ENCODE peak calls at places on chromosomes 11 and 22, in six cellular contexts. One of them, this sample, is unnamed.

GRCh38 chr22:46707827-46708570 is 30.1 kb downstream of the CERK start:
- DNase-seq in H1: no peak
- DNase-seq in GM12878: no peak
- DNase-seq in K562: no peak
- DNase-seq in HepG2: no peak
- DNase-seq in SK-N-SH: no peak
- DNase-seq in this sample: no peak

GRCh38 chr11:5932671-5933070 is 9.4 kb upstream of the OR56A3 start:
- DNase-seq in H1: no peak
- DNase-seq in GM12878: no peak
- DNase-seq in K562: no peak
- DNase-seq in HepG2: no peak
- DNase-seq in SK-N-SH: no peak
- DNase-seq in this sample: no peak

GRCh38 chr11:76073716-76074115 is 132.6 kb downstream of the WNT11 start:
- DNase-seq in H1: no peak
- DNase-seq in GM12878: no peak
- DNase-seq in K562: no peak
- DNase-seq in HepG2: no peak
- DNase-seq in SK-N-SH: peak; percentile 16
- DNase-seq in this sample: no peak

GRCh38 chr11:126102436-126102894 is 39.8 kb upstream of the CDON start:
- DNase-seq in H1: no peak
- DNase-seq in GM12878: peak; percentile 16
- DNase-seq in K562: peak; percentile 35
- DNase-seq in HepG2: peak; percentile 25
- DNase-seq in SK-N-SH: peak; percentile 68
- DNase-seq in this sample: no peak

GRCh38 chr11:15889972-15890371 is 466.4 kb downstream of the SOX6 start:
- DNase-seq in H1: no peak
- DNase-seq in GM12878: no peak
- DNase-seq in K562: no peak
- DNase-seq in HepG2: no peak
- DNase-seq in SK-N-SH: no peak
- DNase-seq in this sample: no peak

GRCh38 chr11:101885631-101886030 is 29.2 kb upstream of the CEP126 start:
- DNase-seq in H1: no peak
- DNase-seq in GM12878: no peak
- DNase-seq in K562: no peak
- DNase-seq in HepG2: no peak
- DNase-seq in SK-N-SH: no peak
- DNase-seq in this sample: no peak

GRCh38 chr11:17432041-17432440 is 43.6 kb upstream of the KCNJ11 start:
- DNase-seq in H1: no peak
- DNase-seq in GM12878: no peak
- DNase-seq in K562: no peak
- DNase-seq in HepG2: no peak
- DNase-seq in SK-N-SH: no peak
- DNase-seq in this sample: no peak

GRCh38 chr11:45655347-45655756 is 10.1 kb downstream of the CHST1 start:
- DNase-seq in H1: peak; percentile 98
- DNase-seq in GM12878: no peak
- DNase-seq in K562: peak; percentile 82
- DNase-seq in HepG2: peak; percentile 44
- DNase-seq in SK-N-SH: peak; percentile 93
- DNase-seq in this sample: peak; percentile 16

GRCh38 chr11:122709042-122709760 is 53.7 kb downstream of the UBASH3B start:
- DNase-seq in H1: no peak
- DNase-seq in GM12878: no peak
- DNase-seq in K562: no peak
- DNase-seq in HepG2: no peak
- DNase-seq in SK-N-SH: no peak
- DNase-seq in this sample: no peak

GRCh38 chr22:49670610-49671330 is 156.9 kb downstream of the BRD1 start:
- DNase-seq in H1: peak; percentile 70
- DNase-seq in GM12878: no peak
- DNase-seq in K562: no peak
- DNase-seq in HepG2: no peak
- DNase-seq in SK-N-SH: peak; percentile 63
- DNase-seq in this sample: no peak

GRCh38 chr11:86442827-86443226 is 68.1 kb downstream of the CCDC81 start:
- DNase-seq in H1: no peak
- DNase-seq in GM12878: no peak
- DNase-seq in K562: no peak
- DNase-seq in HepG2: no peak
- DNase-seq in SK-N-SH: no peak
- DNase-seq in this sample: no peak

GRCh38 chr11:2573240-2574042 is 126.4 kb downstream of the KCNQ1OT1 start:
- DNase-seq in H1: no peak
- DNase-seq in GM12878: no peak
- DNase-seq in K562: no peak
- DNase-seq in HepG2: no peak
- DNase-seq in SK-N-SH: no peak
- DNase-seq in this sample: no peak

GRCh38 chr22:49402169-49402568 is 425.5 kb downstream of the BRD1 start:
- DNase-seq in H1: peak; percentile 6
- DNase-seq in GM12878: no peak
- DNase-seq in K562: no peak
- DNase-seq in HepG2: no peak
- DNase-seq in SK-N-SH: no peak
- DNase-seq in this sample: no peak

GRCh38 chr22:38016182-38017078 is 32.1 kb upstream of the SOX10 start:
- DNase-seq in H1: peak; percentile 65
- DNase-seq in GM12878: no peak
- DNase-seq in K562: no peak
- DNase-seq in HepG2: no peak
- DNase-seq in SK-N-SH: no peak
- DNase-seq in this sample: no peak

GRCh38 chr22:50673231-50674126 is 856 bp downstream of the SHANK3 start:
- DNase-seq in H1: peak; percentile 65
- DNase-seq in GM12878: no peak
- DNase-seq in K562: peak; percentile 24
- DNase-seq in HepG2: no peak
- DNase-seq in SK-N-SH: peak; percentile 62
- DNase-seq in this sample: no peak

GRCh38 chr11:72579816-72580647 is 94.2 kb downstream of the PDE2A start:
- DNase-seq in H1: no peak
- DNase-seq in GM12878: no peak
- DNase-seq in K562: no peak
- DNase-seq in HepG2: no peak
- DNase-seq in SK-N-SH: no peak
- DNase-seq in this sample: no peak

GRCh38 chr11:10139656-10140055 is 154.4 kb downstream of the SBF2 start:
- DNase-seq in H1: no peak
- DNase-seq in GM12878: no peak
- DNase-seq in K562: no peak
- DNase-seq in HepG2: no peak
- DNase-seq in SK-N-SH: no peak
- DNase-seq in this sample: no peak

GRCh38 chr11:100576044-100577021 is 110.8 kb upstream of the ARHGAP42 start:
- DNase-seq in H1: no peak
- DNase-seq in GM12878: peak; percentile 9
- DNase-seq in K562: peak; percentile 38
- DNase-seq in HepG2: peak; percentile 41
- DNase-seq in SK-N-SH: peak; percentile 16
- DNase-seq in this sample: peak; percentile 8

GRCh38 chr11:74019860-74020259 is 11.0 kb upstream of the UCP3 start:
- DNase-seq in H1: no peak
- DNase-seq in GM12878: peak; percentile 20
- DNase-seq in K562: no peak
- DNase-seq in HepG2: no peak
- DNase-seq in SK-N-SH: no peak
- DNase-seq in this sample: no peak

GRCh38 chr11:1829039-1829820 is 5.6 kb upstream of the SYT8 start:
- DNase-seq in H1: no peak
- DNase-seq in GM12878: no peak
- DNase-seq in K562: no peak
- DNase-seq in HepG2: no peak
- DNase-seq in SK-N-SH: no peak
- DNase-seq in this sample: no peak

GRCh38 chr11:24295360-24295759 is 201.5 kb upstream of the LUZP2 start:
- DNase-seq in H1: no peak
- DNase-seq in GM12878: no peak
- DNase-seq in K562: no peak
- DNase-seq in HepG2: no peak
- DNase-seq in SK-N-SH: no peak
- DNase-seq in this sample: no peak

GRCh38 chr11:40030867-40031266 is 1428.6 kb downstream of the LRRC4C start:
- DNase-seq in H1: no peak
- DNase-seq in GM12878: no peak
- DNase-seq in K562: no peak
- DNase-seq in HepG2: no peak
- DNase-seq in SK-N-SH: no peak
- DNase-seq in this sample: no peak

GRCh38 chr11:55895216-55895615 is 12.1 kb downstream of the TRIM51 start:
- DNase-seq in H1: peak; percentile 49
- DNase-seq in GM12878: no peak
- DNase-seq in K562: no peak
- DNase-seq in HepG2: no peak
- DNase-seq in SK-N-SH: peak; percentile 4
- DNase-seq in this sample: no peak

GRCh38 chr11:60182546-60183330 is at the start of gene MS4A6A:
- DNase-seq in H1: no peak
- DNase-seq in GM12878: no peak
- DNase-seq in K562: no peak
- DNase-seq in HepG2: no peak
- DNase-seq in SK-N-SH: no peak
- DNase-seq in this sample: peak; percentile 75

GRCh38 chr22:22070371-22070824 is 87.8 kb upstream of the TOP3B start:
- DNase-seq in H1: no peak
- DNase-seq in GM12878: no peak
- DNase-seq in K562: no peak
- DNase-seq in HepG2: no peak
- DNase-seq in SK-N-SH: no peak
- DNase-seq in this sample: peak; percentile 52
- H3K27me3 ChIP-seq in H1: peaks cover 94% of the 10 kb centered on the region
- H3K27me3 ChIP-seq in GM12878: no peaks in the 10 kb centered on the region
- H3K27me3 ChIP-seq in K562: peaks cover 54% of the 10 kb centered on the region
- H3K27me3 ChIP-seq in HepG2: peaks cover 11% of the 10 kb centered on the region
- H3K27me3 ChIP-seq in SK-N-SH: peaks cover 8% of the 10 kb centered on the region
- H3K27me3 ChIP-seq in this sample: no peaks in the 10 kb centered on the region

GRCh38 chr22:32328306-32329201 is 29.1 kb upstream of the RFPL3 start:
- DNase-seq in H1: peak; percentile 36
- DNase-seq in GM12878: no peak
- DNase-seq in K562: no peak
- DNase-seq in HepG2: no peak
- DNase-seq in SK-N-SH: no peak
- DNase-seq in this sample: no peak
- TF ChIP-seq GABPA in H1: no peak
- TF ChIP-seq GABPA in GM12878: no peak
- TF ChIP-seq GABPA in K562: no peak
- TF ChIP-seq GABPA in HepG2: no peak
- TF ChIP-seq GABPA in SK-N-SH: no peak
- TF ChIP-seq GABPA in this sample: no peak

GRCh38 chr11:28619870-28620540 is 511.8 kb downstream of the METTL15 start:
- DNase-seq in H1: no peak
- DNase-seq in GM12878: no peak
- DNase-seq in K562: no peak
- DNase-seq in HepG2: no peak
- DNase-seq in SK-N-SH: no peak
- DNase-seq in this sample: no peak

GRCh38 chr11:28615542-28615941 is 507.4 kb downstream of the METTL15 start:
- DNase-seq in H1: no peak
- DNase-seq in GM12878: no peak
- DNase-seq in K562: no peak
- DNase-seq in HepG2: no peak
- DNase-seq in SK-N-SH: no peak
- DNase-seq in this sample: no peak

GRCh38 chr11:28618426-28618825 is 510.2 kb downstream of the METTL15 start:
- DNase-seq in H1: no peak
- DNase-seq in GM12878: no peak
- DNase-seq in K562: no peak
- DNase-seq in HepG2: no peak
- DNase-seq in SK-N-SH: no peak
- DNase-seq in this sample: no peak

GRCh38 chr11:28616566-28616965 is 508.4 kb downstream of the METTL15 start:
- DNase-seq in H1: no peak
- DNase-seq in GM12878: no peak
- DNase-seq in K562: no peak
- DNase-seq in HepG2: no peak
- DNase-seq in SK-N-SH: no peak
- DNase-seq in this sample: no peak

DNA sequence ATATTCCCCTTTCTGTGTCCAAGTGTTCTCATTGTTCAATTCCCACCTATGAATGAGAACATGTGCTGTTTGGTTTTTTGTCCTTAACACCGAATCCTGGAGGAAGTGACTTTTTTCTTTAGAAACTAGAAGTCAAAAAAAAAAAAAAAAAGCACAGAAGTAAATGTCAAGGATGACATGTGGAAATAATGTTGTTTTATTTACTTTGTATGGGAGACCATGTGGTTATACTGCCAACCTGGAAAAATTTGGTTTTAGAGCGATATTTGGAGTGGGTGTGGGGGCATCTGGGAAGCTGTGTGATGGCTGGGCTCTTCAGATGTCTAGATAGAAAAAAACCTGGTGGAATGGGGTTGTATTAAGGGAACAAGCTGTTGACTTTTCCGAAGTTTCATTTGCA is 508.0 kb downstream of the METTL15 start:
- DNase-seq in H1: no peak
- DNase-seq in GM12878: no peak
- DNase-seq in K562: no peak
- DNase-seq in HepG2: no peak
- DNase-seq in SK-N-SH: no peak
- DNase-seq in this sample: no peak
- TF ChIP-seq CTCF in H1: no peak
- TF ChIP-seq CTCF in GM12878: no peak
- TF ChIP-seq CTCF in K562: no peak
- TF ChIP-seq CTCF in HepG2: no peak
- TF ChIP-seq CTCF in SK-N-SH: no peak
- TF ChIP-seq CTCF in this sample: no peak

DNA sequence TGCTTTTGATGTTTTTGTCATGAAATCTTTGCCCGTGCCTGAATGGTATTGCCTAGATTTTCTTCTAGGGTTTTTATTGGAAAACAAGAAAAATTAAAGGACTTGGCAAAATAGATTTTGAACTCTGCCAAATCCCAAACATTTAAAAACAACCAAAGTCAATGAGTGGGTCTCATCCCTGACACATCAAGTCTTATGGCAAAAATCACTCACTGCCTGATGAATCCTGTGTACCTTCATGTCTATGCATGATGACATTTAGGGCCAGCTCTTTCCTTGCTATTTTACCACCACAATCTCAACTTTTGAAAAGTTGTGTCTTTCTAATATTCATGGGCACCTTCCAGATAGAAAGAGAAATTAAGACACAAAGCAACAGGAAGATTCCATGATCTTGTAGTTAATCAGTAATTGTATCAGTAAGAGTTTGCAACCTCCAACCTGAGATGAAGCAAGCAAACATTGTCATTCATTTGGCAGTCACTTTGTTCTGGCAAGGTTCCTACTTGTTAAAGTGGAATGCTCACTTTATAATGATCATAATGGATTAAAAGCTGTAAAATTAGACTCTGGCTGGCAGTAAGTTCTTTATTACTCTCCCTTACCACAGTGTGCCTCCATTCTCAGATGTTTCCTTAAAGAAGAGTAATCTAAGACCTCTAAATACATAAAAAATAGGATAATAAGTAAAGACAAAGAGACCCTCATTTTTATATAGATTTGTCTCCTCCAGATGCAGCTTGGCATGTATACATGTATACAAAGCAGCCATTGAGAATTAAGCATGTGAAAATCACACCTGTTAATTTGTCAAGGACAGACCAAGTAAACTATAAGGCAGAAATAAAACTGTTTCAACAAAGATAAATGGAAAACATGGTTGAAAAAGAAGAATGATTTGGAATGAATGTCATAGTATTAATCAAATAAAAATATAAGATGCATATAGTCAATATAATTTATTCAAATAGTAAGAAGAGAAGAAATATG is 51.6 kb downstream of the ETS1 start:
- DNase-seq in H1: no peak
- DNase-seq in GM12878: no peak
- DNase-seq in K562: no peak
- DNase-seq in HepG2: no peak
- DNase-seq in SK-N-SH: no peak
- DNase-seq in this sample: no peak
- H3K27me3 ChIP-seq in H1: peaks cover 17% of the 10 kb centered on the region
- H3K27me3 ChIP-seq in GM12878: no peaks in the 10 kb centered on the region
- H3K27me3 ChIP-seq in K562: no peaks in the 10 kb centered on the region
- H3K27me3 ChIP-seq in HepG2: no peaks in the 10 kb centered on the region
- H3K27me3 ChIP-seq in SK-N-SH: no peaks in the 10 kb centered on the region
- H3K27me3 ChIP-seq in this sample: peaks cover 12% of the 10 kb centered on the region

This sample was measured in HL-60.